ENCODE peak calls at places on chromosome 13, in four cellular contexts. O is brain microvascular endothelial cell, U is GM23338, M is esophagus squamous epithelium. V is an unnamed sample.

GRCh38 chr13:105847532-105848295 is 687.7 kb downstream of the EFNB2 start:
- DNase-seq in O (no peak), U (no peak), M (no peak), V (no peak)

GRCh38 chr13:95920485-95920884 is 132.7 kb downstream of the UGGT2 start:
- DNase-seq in O (no peak), U (no peak), M (no peak), V (no peak)

GRCh38 chr13:56019606-56020005 is 1121.1 kb upstream of the PRR20A start:
- DNase-seq in O (no peak), U (no peak), M (no peak), V (no peak)

GRCh38 chr13:113545931-113546516 is 38.5 kb upstream of the TFDP1 start:
- DNase-seq in O (no peak), U (no peak), M (no peak), V (peak; percentile 73)

GRCh38 chr13:105278797-105279425 is 1256.6 kb downstream of the EFNB2 start:
- DNase-seq in O (no peak), U (peak; percentile 60), M (no peak), V (no peak)

GRCh38 chr13:22049384-22049783 is 378.5 kb downstream of the FGF9 start:
- DNase-seq in O (no peak), U (no peak), M (no peak), V (no peak)

GRCh38 chr13:113091211-113091771 is 14.3 kb upstream of the F7 start:
- DNase-seq in O (no peak), U (no peak), M (no peak), V (no peak)

GRCh38 chr13:99650410-99650809 is 149.1 kb downstream of the TM9SF2 start:
- DNase-seq in O (no peak), U (no peak), M (no peak), V (no peak)

GRCh38 chr13:76349700-76350099 is 536.5 kb downstream of the KCTD12 start:
- DNase-seq in O (peak; percentile 12), U (no peak), M (no peak), V (no peak)

GRCh38 chr13:43390101-43390500 is 366.7 kb downstream of the DNAJC15 start:
- DNase-seq in O (no peak), U (no peak), M (no peak), V (no peak)

GRCh38 chr13:106922384-106922783 is 354.4 kb upstream of the ARGLU1 start:
- DNase-seq in O (no peak), U (no peak), M (no peak), V (no peak)

GRCh38 chr13:93249259-93249917 is 22.8 kb downstream of the GPC6 start:
- DNase-seq in O (peak; percentile 92), U (no peak), M (no peak), V (no peak)

GRCh38 chr13:73851104-73851503 is 283.1 kb downstream of the KLF12 start:
- DNase-seq in O (no peak), U (no peak), M (no peak), V (no peak)

GRCh38 chr13:113671066-113672001 is 4.3 kb downstream of the GRK1 start:
- DNase-seq in O (no peak), U (no peak), M (no peak), V (peak; percentile 68)

GRCh38 chr13:79710376-79710775 is 229.4 kb downstream of the NDFIP2 start:
- DNase-seq in O (no peak), U (no peak), M (no peak), V (no peak)

GRCh38 chr13:47337781-47338507 is 441.1 kb upstream of the HTR2A start:
- DNase-seq in O (peak; percentile 96), U (peak; percentile 28), M (no peak), V (no peak)

GRCh38 chr13:112582305-112582704 is 5.6 kb downstream of the TUBGCP3 start:
- DNase-seq in O (no peak), U (no peak), M (no peak), V (peak; percentile 52)

GRCh38 chr13:114066956-114067355 is 65.5 kb downstream of the RASA3 start:
- DNase-seq in O (no peak), U (no peak), M (no peak), V (peak; percentile 66)

GRCh38 chr13:59458908-59459579 is 704.7 kb downstream of the DIAPH3 start:
- DNase-seq in O (peak; percentile 79), U (peak; percentile 31), M (no peak), V (no peak)

GRCh38 chr13:43986395-43986794 is 106.7 kb downstream of the LACC1 start:
- DNase-seq in O (no peak), U (no peak), M (no peak), V (no peak)

GRCh38 chr13:37914781-37915391 is 45.3 kb upstream of the TRPC4 start:
- DNase-seq in O (peak; percentile 15), U (peak; percentile 31), M (no peak), V (no peak)

GRCh38 chr13:79642596-79642995 is 161.6 kb downstream of the NDFIP2 start:
- DNase-seq in O (no peak), U (peak; percentile 7), M (no peak), V (no peak)

GRCh38 chr13:24764276-24764630 is 284 bp downstream of the RNF17 start:
- DNase-seq in O (no peak), U (no peak), M (no peak), V (no peak)

GRCh38 chr13:65034266-65034665 is 2195.9 kb downstream of the PCDH9 start:
- DNase-seq in O (no peak), U (no peak), M (no peak), V (peak; percentile 61)

GRCh38 chr13:91804724-91805123 is 406.3 kb downstream of the GPC5 start:
- DNase-seq in O (no peak), U (peak; percentile 12), M (no peak), V (no peak)

GRCh38 chr13:29849731-29850212 is 645 bp downstream of the UBL3 start:
- DNase-seq in O (peak; percentile 43), U (peak; percentile 60), M (no peak), V (peak; percentile 92)

GRCh38 chr13:35260316-35260715 is 216.2 kb downstream of the MAB21L1 start:
- DNase-seq in O (no peak), U (no peak), M (no peak), V (no peak)

GRCh38 chr13:36512771-36513170 is 80.5 kb downstream of the CCNA1 start:
- DNase-seq in O (no peak), U (no peak), M (no peak), V (no peak)

GRCh38 chr13:75345191-75345590 is 136.8 kb downstream of the TBC1D4 start:
- DNase-seq in O (peak; percentile 26), U (no peak), M (no peak), V (no peak)

GRCh38 chr13:100124265-100124664 is 35.4 kb downstream of the PCCA start:
- DNase-seq in O (peak; percentile 60), U (no peak), M (no peak), V (no peak)

GRCh38 chr13:94968040-94968756 is 255.9 kb upstream of the SOX21 start:
- DNase-seq in O (no peak), U (peak; percentile 83), M (no peak), V (no peak)

DNA sequence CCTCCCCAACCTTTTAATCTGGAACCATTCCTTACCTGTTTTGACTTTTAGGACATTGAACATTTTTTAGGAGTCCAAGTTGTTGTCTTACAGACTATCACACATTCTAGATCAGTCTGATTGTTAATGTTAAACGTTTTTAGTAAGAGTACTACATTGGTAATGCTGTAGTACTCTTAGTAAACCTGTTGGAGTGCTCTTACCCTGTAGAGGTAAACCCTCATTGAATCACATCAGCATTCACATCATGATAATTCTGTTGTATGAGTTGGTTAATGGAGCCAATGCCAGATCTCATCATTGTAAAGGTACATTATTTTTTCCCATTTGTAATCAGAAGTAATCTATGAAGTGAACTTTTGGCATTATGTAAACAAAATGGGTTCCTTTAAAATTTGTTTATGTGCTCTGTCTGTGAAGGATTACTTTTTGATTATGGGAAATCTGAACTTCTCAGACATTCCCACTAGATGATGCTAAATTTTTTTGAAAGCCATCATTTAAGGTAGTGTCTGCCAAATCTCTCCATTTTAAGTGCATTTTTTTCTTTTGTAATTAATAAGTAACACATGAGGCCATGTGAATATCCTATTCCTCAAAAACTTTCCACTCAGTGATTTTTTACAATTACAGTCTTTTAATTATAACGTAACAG is 55.2 kb downstream of the VWA8 start:
- DNase-seq in O (no peak), U (peak; percentile 70), M (no peak), V (no peak)
- TF ChIP-seq CTCF in O (peak; percentile 51), U (peak; percentile 52), M (no peak), V (peak; percentile 32)

DNA sequence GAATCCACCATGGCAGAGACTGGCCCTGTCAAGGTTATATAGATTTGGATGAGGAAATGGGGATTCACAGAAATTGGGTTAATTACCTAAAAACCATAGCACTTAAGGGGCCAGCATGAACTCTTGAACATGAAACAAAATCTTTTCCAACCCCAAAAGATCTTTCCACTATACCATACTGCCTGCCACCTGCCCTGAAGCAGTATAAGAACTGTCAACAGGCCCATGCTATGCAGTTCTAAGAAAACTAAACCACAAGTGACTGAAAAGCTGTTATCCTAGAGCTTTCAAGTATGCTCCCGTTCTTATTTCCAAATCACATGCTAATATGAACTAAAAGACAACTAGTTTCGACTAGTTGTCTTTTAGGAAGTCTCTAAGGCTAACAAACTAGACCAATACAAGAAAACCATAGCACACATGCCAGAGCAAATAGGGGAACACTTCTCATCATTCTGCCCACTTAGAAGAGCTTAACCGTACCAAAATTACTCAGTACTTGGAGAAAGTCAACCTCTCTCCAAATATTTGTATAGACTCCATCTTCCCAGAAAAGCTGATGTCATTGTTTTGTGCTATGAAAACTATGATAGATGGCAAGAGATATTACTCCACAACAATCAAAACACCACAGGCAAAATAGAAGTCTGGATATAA is 27.5 kb downstream of the HSPH1 start:
- DNase-seq in O (no peak), U (no peak), M (no peak), V (no peak)
- H3K27ac ChIP-seq in O (no peak overlapping the region), U (peak overlapping the region; percentile 12), M (no peak overlapping the region), V (peak overlapping the region; percentile 16)

DNA sequence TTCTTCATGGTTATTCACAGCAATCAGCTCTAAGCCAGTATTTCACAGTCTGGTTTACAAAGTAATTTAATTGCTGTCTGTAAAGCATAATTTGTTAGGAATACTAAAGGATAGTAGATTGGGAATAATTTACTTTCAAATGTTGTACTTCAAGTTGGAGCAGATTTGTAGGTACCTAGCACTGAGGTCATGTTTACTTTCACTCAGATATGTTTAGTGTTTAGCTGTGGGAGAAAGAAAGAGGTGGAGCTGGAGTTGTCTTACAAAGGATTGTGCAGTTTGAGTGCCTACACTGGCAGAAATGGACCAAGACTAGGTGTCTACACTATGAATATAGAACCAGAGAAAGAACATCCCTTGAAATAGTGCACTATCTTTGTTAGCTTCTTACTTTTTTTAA is 464.6 kb downstream of the PCDH9 start:
- DNase-seq in O (no peak), U (no peak), M (no peak), V (no peak)
- TF ChIP-seq CTCF in O (no peak), U (no peak), M (no peak), V (no peak)

GRCh38 chr13:50014404-50014803 is 840 bp upstream of the KCNRG start:
- DNase-seq in O (no peak), U (no peak), M (no peak), V (no peak)

GRCh38 chr13:50015750-50016149 is 506 bp downstream of the KCNRG start:
- DNase-seq in O (no peak), U (peak; percentile 29), M (no peak), V (no peak)

GRCh38 chr13:50017819-50018218 is 2.6 kb downstream of the KCNRG start:
- DNase-seq in O (no peak), U (no peak), M (no peak), V (no peak)

GRCh38 chr13:50016421-50016820 is 1.2 kb downstream of the KCNRG start:
- DNase-seq in O (peak; percentile 36), U (no peak), M (no peak), V (no peak)

DNA sequence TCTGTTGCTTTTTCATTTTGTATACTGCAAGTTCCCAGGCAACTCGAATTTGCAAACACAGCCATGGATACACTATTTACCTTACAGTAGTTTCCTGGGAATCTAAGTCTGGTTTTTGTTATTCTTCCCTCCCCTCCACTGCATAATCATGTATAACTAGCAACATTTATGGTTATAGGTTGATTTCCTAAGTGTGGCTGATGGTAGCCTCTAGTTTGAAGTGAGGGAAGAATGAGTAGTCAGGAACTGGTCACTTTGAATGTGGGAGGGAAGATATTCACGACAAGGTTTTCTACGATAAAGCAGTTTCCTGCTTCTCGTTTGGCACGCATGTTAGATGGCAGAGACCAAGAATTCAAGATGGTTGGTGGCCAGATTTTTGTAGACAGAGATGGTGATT is at the start of gene KCNRG:
- DNase-seq in O (no peak), U (peak; percentile 25), M (no peak), V (no peak)
- H3K27ac ChIP-seq in O (no peak within 1 kb of the TSS), U (peak within 1 kb of the TSS; percentile 91), M (no peak within 1 kb of the TSS), V (no peak within 1 kb of the TSS)

V was measured in left lung.